ENCODE peak calls at places on chromosome 1, in four cellular contexts. V, P, R and L are unnamed samples. For H3K9me3 and H3K79me2, the result is how much of the 10 kb centered on the place peaks cover.

GRCh38 chr1:29498126-29499100 is 262.1 kb downstream of the PTPRU start:
- DNase-seq in V (no peak), P (peak), R (no peak), L (peak)

GRCh38 chr1:22309572-22309971 is 142.1 kb upstream of the ZBTB40 start:
- DNase-seq in V (no peak), P (no peak), R (no peak), L (no peak)

GRCh38 chr1:204520834-204521709 is 4.9 kb downstream of the MDM4 start:
- DNase-seq in V (no peak), P (no peak), R (no peak), L (peak)

GRCh38 chr1:109901106-109901505 is 9.5 kb upstream of the CSF1 start:
- DNase-seq in V (no peak), P (no peak), R (no peak), L (no peak)

GRCh38 chr1:153460551-153460950 is at the start of gene S100A7:
- DNase-seq in V (no peak), P (no peak), R (no peak), L (no peak)

GRCh38 chr1:246069581-246069980 is 437.5 kb downstream of the SMYD3 start:
- DNase-seq in V (no peak), P (no peak), R (no peak), L (no peak)

GRCh38 chr1:23452011-23452411 is 27.5 kb upstream of the TCEA3 start:
- DNase-seq in V (peak), P (peak), R (no peak), L (peak)

GRCh38 chr1:232249834-232250233 is 380.1 kb downstream of the SIPA1L2 start:
- DNase-seq in V (no peak), P (no peak), R (no peak), L (no peak)

GRCh38 chr1:42179275-42179674 is 14.7 kb upstream of the GUCA2A start:
- DNase-seq in V (no peak), P (no peak), R (no peak), L (no peak)

GRCh38 chr1:244241438-244241837 is 190.4 kb downstream of the ZBTB18 start:
- DNase-seq in V (no peak), P (no peak), R (no peak), L (no peak)

GRCh38 chr1:19759740-19760089 is 40.0 kb downstream of the TMCO4 start:
- DNase-seq in V (peak), P (peak), R (no peak), L (peak)

GRCh38 chr1:2477309-2477708 is 1.2 kb downstream of the PLCH2 start:
- DNase-seq in V (no peak), P (no peak), R (no peak), L (no peak)

GRCh38 chr1:44802306-44803061 is 2.3 kb downstream of the PLK3 start:
- DNase-seq in V (no peak), P (no peak), R (peak), L (no peak)

DNA sequence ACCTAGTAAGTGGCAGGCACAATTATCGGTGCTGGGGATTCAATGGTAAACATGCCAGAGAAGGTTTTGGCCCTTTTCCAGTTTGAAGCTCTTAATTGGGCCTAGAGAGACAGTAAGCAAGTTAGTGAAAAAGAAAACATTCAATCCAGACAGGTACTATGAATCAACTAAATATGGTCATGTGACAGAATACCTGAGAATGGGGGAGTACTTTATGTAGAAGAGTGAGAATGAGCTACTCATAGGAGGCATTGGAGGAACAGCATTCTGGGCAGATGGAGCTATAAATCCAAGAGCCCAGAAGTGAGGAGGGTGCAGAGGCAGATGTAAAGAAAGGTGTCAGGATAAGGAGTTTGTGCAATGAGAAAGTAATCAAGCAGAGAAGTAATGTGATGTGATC is 1017.9 kb downstream of the ADGRL2 start:
- DNase-seq in V (no peak), P (no peak), R (no peak), L (no peak)
- H3K9me3 ChIP-seq in V (under half), P (under half), R (under half), L (under half)

GRCh38 chr1:201563406-201563780 is 24.5 kb downstream of the NAV1 start:
- DNase-seq in V (no peak), P (no peak), R (no peak), L (no peak)

GRCh38 chr1:201561604-201562003 is 22.7 kb downstream of the NAV1 start:
- DNase-seq in V (no peak), P (no peak), R (no peak), L (no peak)

GRCh38 chr1:201562659-201563405 is 23.9 kb downstream of the NAV1 start:
- DNase-seq in V (no peak), P (no peak), R (no peak), L (peak)

GRCh38 chr1:201561195-201561564 is 22.3 kb downstream of the NAV1 start:
- DNase-seq in V (no peak), P (no peak), R (no peak), L (no peak)

DNA sequence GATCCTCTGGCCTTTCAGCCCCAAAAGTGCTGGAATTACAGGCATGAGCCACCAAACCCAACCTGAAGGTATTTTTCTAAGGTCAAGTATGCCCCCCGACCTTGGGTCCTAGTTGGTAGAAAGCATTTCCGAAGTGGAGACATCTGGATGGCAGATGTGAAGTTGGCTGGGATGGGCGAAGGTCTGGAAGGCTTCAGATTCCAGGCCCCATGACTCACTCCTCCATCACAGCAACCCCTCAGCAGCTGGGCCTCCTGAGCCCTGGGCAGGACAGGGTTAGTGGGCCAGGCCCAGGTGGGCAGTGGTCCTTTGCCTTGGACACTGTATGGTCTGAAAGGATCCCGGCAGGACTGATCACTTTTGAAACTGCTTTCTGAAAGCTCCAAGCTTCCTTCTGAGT is 23.3 kb downstream of the NAV1 start:
- DNase-seq in V (no peak), P (no peak), R (no peak), L (no peak)
- H3K79me2 ChIP-seq in V (under half), P (under half), R (under half), L (under half)

DNA sequence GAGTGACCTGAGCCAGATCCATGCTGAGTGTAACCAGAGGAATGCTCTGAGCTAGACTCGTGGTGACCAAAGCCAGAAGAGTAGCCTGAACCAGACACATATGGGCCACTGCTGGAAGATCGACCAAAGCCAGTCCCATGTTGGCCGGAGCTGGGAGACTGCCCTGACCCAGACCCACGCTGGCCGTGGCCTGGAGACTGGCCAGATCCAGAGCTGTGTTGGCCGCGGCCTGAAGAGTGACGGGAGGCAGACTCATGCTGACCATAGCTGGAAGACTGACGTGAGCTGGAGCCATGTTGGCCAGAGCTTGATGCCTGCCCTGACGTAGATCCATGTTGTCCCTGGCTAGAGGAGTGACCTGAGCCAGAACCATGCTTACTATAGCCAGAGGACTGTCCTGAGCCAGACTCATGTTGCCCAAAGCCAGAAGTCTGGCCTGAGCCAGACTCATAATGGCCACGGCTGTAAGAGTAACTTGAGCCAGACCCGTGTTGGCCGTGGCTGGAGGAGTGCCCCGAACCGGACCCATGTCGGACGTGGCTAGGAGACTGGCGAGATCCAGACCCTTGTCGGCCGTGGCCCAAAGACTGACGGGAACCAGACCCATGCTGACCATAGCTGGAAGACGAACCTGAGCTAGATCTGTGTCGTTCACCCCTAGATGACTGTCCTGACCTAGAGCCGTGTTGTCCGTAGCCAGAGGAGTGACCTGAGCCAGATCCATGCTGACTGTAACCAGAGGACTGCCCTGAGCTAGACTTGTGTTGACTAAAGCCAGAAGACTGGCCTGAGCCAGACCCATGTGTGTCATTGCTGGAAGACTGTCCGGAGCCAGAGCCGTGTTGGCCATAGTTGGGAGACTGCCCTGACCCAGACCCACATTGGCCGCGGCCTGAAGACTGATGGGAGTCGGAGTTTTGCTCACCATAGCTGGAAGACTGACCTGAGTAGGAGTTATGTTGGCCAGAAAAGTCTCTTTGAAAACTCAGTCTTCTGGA is 3.5 kb downstream of the HRNR start:
- DNase-seq in V (no peak), P (no peak), R (no peak), L (no peak)
- H3K9me3 ChIP-seq in V (under half), P (under half), R (under half), L (under half)

GRCh38 chr1:21174230-21174629 is 2.5 kb downstream of the EIF4G3 start:
- DNase-seq in V (no peak), P (no peak), R (no peak), L (no peak)

GRCh38 chr1:21174638-21175323 is 1.9 kb downstream of the EIF4G3 start:
- DNase-seq in V (peak), P (peak), R (no peak), L (peak)

GRCh38 chr1:21176589-21177555 is at the start of gene EIF4G3:
- DNase-seq in V (peak), P (peak), R (peak), L (peak)

GRCh38 chr1:21175670-21176581 is 771 bp downstream of the EIF4G3 start:
- DNase-seq in V (no peak), P (no peak), R (peak), L (no peak)

GRCh38 chr1:21175324-21175669 is 1.4 kb downstream of the EIF4G3 start:
- DNase-seq in V (peak), P (peak), R (no peak), L (peak)
- H3K79me2 ChIP-seq in V (under half), P (half or more), R (half or more), L (half or more)

GRCh38 chr1:235404190-235404589 is 37.0 kb downstream of the TBCE start:
- DNase-seq in V (peak), P (no peak), R (no peak), L (peak)
- H3K9me3 ChIP-seq in V (under half), P (under half), R (under half), L (under half)

DNA sequence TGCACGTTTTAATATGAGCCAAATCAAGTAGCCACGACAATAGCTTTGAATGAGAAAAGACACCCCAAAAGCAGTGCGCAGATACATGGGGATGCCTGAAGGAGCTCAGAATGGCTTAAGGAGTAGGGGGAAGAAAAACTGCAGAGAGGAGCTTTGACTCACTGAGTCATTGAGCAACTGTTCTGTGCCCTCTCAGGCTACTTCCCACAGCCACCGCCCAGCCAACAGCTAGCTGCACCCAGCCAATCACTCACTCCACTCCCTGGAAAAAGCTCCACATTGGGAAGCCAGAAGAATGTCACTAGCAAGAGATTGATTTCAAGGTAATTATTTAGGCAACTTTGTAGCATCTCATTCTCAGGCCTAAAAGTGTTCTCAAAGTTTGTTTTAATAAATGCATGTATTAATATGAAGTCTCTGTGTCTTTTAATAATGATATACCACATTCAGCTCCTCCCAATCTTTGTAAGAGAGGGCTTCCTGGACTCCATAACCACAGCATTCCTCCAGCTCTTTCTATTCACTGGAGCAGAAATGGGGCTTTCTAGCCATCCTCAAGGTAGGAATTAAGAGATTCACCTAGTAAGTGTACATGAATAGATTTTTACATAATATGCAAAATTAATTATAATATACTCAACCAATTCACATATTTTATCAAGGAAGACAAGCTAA is 16.8 kb downstream of the DUSP10 start:
- DNase-seq in V (no peak), P (peak), R (no peak), L (peak)
- H3K79me2 ChIP-seq in V (under half), P (under half), R (under half), L (half or more)

GRCh38 chr1:54582566-54583306 is 34.7 kb downstream of the ACOT11 start:
- DNase-seq in V (no peak), P (no peak), R (peak), L (no peak)

GRCh38 chr1:54584575-54584974 is 36.5 kb downstream of the ACOT11 start:
- DNase-seq in V (no peak), P (no peak), R (no peak), L (no peak)

GRCh38 chr1:54583307-54583686 is 35.3 kb downstream of the ACOT11 start:
- DNase-seq in V (no peak), P (no peak), R (no peak), L (no peak)

GRCh38 chr1:54583868-54584267 is 35.8 kb downstream of the ACOT11 start:
- DNase-seq in V (no peak), P (no peak), R (no peak), L (no peak)

GRCh38 chr1:54585181-54586066 is 37.4 kb downstream of the ACOT11 start:
- DNase-seq in V (no peak), P (no peak), R (no peak), L (no peak)
- H3K9me3 ChIP-seq in V (under half), P (under half), R (under half), L (under half)

DNA sequence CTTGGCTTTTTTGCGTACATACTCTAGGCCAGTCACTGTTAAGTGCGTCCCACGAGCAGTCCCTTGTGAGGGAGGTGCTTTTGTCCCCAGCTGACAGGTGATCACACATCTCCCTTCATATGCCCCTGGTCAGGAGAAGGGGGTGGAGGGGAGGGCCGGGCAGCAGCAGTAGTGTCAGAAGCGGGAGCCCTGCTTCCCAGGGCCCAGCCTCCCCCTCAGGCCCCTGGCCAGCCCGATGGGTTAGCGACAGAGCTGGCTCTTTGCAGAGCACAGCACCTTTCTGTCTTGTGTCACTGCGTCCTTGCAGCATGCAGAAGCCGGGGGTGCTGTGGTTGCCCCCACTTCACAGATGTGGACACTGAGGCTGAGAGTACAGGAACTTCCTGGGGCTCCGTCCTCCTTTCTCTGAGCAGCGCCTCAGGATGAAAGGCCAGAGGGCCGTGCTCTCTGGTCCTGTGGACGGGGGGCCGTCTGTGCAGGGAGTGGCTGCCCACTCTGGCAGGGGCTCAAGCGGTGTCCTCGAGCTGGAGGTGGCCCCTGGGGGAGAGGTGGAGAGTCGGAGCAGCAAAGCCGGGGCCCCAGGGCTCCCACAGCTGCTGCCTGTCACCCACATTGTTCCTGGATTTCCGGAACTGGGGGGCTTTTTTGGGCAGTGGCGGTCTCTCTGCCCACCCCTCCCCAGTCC is 5.9 kb downstream of the TMEM201 start:
- DNase-seq in V (no peak), P (no peak), R (no peak), L (no peak)
- H3K79me2 ChIP-seq in V (under half), P (half or more), R (half or more), L (half or more)

GRCh38 chr1:205652984-205653383 is 21.2 kb upstream of the ELK4 start:
- DNase-seq in V (no peak), P (peak), R (no peak), L (no peak)

GRCh38 chr1:205642679-205643307 is 11.0 kb upstream of the ELK4 start:
- DNase-seq in V (no peak), P (no peak), R (no peak), L (no peak)

GRCh38 chr1:205645494-205645893 is 13.7 kb upstream of the ELK4 start:
- DNase-seq in V (no peak), P (no peak), R (no peak), L (no peak)

GRCh38 chr1:205648212-205648910 is 16.6 kb upstream of the ELK4 start:
- DNase-seq in V (no peak), P (no peak), R (peak), L (no peak)
- H3K9me3 ChIP-seq in V (under half), P (under half), R (under half), L (under half)

DNA sequence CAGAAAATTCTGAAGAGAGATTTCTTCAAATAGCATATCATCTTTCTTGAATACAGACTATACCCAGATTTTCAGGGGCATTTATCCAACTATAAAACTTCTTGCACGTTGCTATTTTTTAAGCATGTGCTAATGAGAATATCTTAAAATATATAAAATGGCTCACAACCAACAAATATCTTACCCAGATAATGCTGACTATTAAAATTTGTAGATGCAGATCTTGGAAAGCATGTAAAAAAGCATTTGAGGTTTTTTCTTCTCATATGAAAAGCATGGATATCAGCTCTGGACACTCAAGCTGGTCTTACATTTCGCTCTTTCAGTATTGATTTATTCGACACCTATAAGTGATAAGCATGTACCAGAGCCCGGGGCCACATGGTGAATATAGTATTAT is 1187.7 kb upstream of the ADGRL4 start:
- DNase-seq in V (no peak), P (no peak), R (no peak), L (no peak)
- H3K79me2 ChIP-seq in V (under half), P (under half), R (under half), L (under half)